ENCODE peak calls at places on chromosomes 16 and 17, in seven cellular contexts. R, B, E, A, W, U and P are unnamed samples.

GRCh38 chr16:85555549-85556455 is 57.3 kb upstream of the GSE1 start:
- DNase-seq in R (no peak), B (peak; percentile 66), E (peak; percentile 30), A (no peak), W (peak; percentile 50), U (no peak), P (peak; percentile 57)

GRCh38 chr16:83533193-83533592 is 274.6 kb upstream of the HSBP1 start:
- DNase-seq in R (no peak), B (no peak), E (peak; percentile 23), A (peak; percentile 78), W (no peak), U (peak; percentile 91), P (peak; percentile 36)

GRCh38 chr17:16941072-16941641 is 30.8 kb downstream of the TNFRSF13B start:
- DNase-seq in R (no peak), B (no peak), E (no peak), A (no peak), W (no peak), U (no peak), P (no peak)

GRCh38 chr17:42698736-42699414 is 16.5 kb downstream of the CNTNAP1 start:
- DNase-seq in R (peak; percentile 78), B (no peak), E (peak; percentile 92), A (peak; percentile 87), W (no peak), U (no peak), P (peak; percentile 63)

GRCh38 chr16:88003316-88003715 is 52.1 kb downstream of the BANP start:
- DNase-seq in R (no peak), B (no peak), E (no peak), A (no peak), W (no peak), U (no peak), P (no peak)

GRCh38 chr16:130533-131173 is 7.8 kb downstream of the NPRL3 start:
- DNase-seq in R (no peak), B (no peak), E (no peak), A (no peak), W (no peak), U (no peak), P (no peak)

GRCh38 chr17:75468311-75468754 is 11.9 kb downstream of the TMEM94 start:
- DNase-seq in R (no peak), B (no peak), E (no peak), A (no peak), W (no peak), U (no peak), P (no peak)

GRCh38 chr17:41322264-41322902 is 6.9 kb upstream of the KRTAP17-1 start:
- DNase-seq in R (no peak), B (no peak), E (peak; percentile 79), A (peak; percentile 79), W (peak; percentile 46), U (peak; percentile 68), P (peak; percentile 75)

GRCh38 chr17:39014044-39014794 is 47.0 kb upstream of the FBXO47 start:
- DNase-seq in R (no peak), B (no peak), E (peak; percentile 75), A (peak; percentile 73), W (no peak), U (peak; percentile 44), P (peak; percentile 43)

GRCh38 chr17:77502626-77503292 is 362.0 kb downstream of the SEC14L1 start:
- DNase-seq in R (no peak), B (no peak), E (no peak), A (no peak), W (no peak), U (no peak), P (no peak)

GRCh38 chr16:2308089-2308962 is 32.2 kb downstream of the ABCA3 start:
- DNase-seq in R (no peak), B (no peak), E (no peak), A (no peak), W (no peak), U (no peak), P (no peak)

GRCh38 chr16:78473031-78473699 is 373.7 kb downstream of the WWOX start:
- DNase-seq in R (no peak), B (no peak), E (no peak), A (no peak), W (no peak), U (no peak), P (no peak)

GRCh38 chr17:44522883-44523671 is 19.9 kb upstream of the GPATCH8 start:
- DNase-seq in R (peak; percentile 67), B (peak; percentile 59), E (peak; percentile 70), A (peak; percentile 61), W (peak; percentile 75), U (peak; percentile 57), P (peak; percentile 54)

GRCh38 chr16:1575578-1575977 is 36.3 kb downstream of the IFT140 start:
- DNase-seq in R (no peak), B (no peak), E (no peak), A (no peak), W (no peak), U (no peak), P (no peak)

GRCh38 chr17:50234581-50234980 is 33.1 kb upstream of the COL1A1 start:
- DNase-seq in R (no peak), B (no peak), E (peak; percentile 62), A (no peak), W (no peak), U (peak; percentile 72), P (no peak)

GRCh38 chr17:63442549-63443035 is 3.5 kb downstream of the CYB561 start:
- DNase-seq in R (no peak), B (peak; percentile 41), E (no peak), A (no peak), W (peak; percentile 45), U (no peak), P (no peak)

GRCh38 chr17:64095144-64095882 is 34.6 kb downstream of the ERN1 start:
- DNase-seq in R (no peak), B (peak; percentile 68), E (no peak), A (no peak), W (no peak), U (peak; percentile 97), P (no peak)

GRCh38 chr17:36856921-36857381 is 80.3 kb upstream of the LHX1 start:
- DNase-seq in R (no peak), B (no peak), E (no peak), A (no peak), W (no peak), U (no peak), P (no peak)

GRCh38 chr16:83839561-83839960 is 31.8 kb downstream of the HSBP1 start:
- DNase-seq in R (no peak), B (no peak), E (no peak), A (no peak), W (no peak), U (no peak), P (no peak)

GRCh38 chr17:1996243-1997145 is 28.6 kb downstream of the RTN4RL1 start:
- DNase-seq in R (no peak), B (no peak), E (no peak), A (no peak), W (no peak), U (no peak), P (no peak)

GRCh38 chr16:23060458-23061320 is 88.6 kb downstream of the USP31 start:
- DNase-seq in R (peak; percentile 76), B (peak; percentile 71), E (peak; percentile 72), A (peak; percentile 77), W (peak; percentile 69), U (peak; percentile 69), P (peak; percentile 73)

DNA sequence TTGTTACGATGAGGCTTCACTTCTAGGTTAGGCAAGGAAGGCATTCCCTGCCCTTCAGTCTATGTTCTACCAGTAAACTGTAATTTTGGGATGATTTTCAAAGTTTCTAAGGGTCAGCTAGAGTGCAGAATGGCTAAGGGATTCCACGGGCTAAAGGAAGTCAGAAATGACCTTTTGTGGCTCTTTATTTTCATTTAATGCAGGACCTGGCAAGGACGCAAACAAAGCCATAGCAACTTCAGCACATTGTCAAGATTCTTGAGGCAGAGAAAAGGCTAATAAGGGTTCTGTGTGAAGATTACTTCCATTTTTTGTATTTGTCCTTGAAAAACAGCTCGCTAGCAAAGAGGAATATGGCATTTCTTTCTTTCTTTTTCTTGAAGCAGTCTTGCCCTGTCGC is 76.6 kb downstream of the STX8 start:
- DNase-seq in R (no peak), B (no peak), E (no peak), A (no peak), W (no peak), U (no peak), P (peak; percentile 29)
- H3K4me3 ChIP-seq in R (no peak overlapping the region), B (no peak overlapping the region), E (no peak overlapping the region), A (no peak overlapping the region), W (no peak overlapping the region), U (no peak overlapping the region), P (no peak overlapping the region)

DNA sequence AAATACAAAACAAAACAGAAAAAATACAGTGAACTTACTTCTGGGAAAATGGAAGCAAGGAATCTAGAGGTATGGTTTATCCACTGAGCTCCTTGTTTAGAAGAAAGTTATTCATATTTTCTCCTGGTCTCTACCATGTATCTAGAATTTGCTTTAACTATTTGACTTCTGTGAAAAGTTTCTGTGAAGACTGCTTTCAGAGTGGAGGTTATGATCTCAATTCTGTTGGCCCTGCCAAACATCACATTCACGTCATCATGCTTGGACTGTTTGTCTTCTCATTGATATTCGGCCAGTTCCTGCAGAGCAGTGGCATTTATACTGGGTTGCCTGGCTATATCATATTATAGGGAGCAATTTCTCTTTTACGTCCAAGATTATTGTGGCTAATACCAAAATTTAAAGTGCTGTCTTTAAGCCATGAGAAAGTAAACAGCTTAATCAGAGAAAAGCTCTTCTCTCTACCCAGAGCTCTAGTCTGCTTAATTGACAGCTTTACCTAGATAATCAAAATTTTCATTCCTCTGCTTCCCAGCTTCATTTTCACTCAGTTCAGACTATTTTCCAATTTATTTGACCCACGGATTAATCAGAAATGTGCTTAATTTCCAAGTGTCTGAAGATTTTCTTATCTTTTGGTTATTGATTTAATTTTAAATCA is at the start of gene ABCA8:
- DNase-seq in R (peak; percentile 68), B (peak; percentile 13), E (peak; percentile 84), A (peak; percentile 58), W (no peak), U (no peak), P (peak; percentile 80)
- H3K4me3 ChIP-seq in R (peak within 1 kb of the TSS; percentile 48), B (no peak within 1 kb of the TSS), E (peak within 1 kb of the TSS; percentile 43), A (peak within 1 kb of the TSS; percentile 46), W (no peak within 1 kb of the TSS), U (no peak within 1 kb of the TSS), P (peak within 1 kb of the TSS; percentile 36)

DNA sequence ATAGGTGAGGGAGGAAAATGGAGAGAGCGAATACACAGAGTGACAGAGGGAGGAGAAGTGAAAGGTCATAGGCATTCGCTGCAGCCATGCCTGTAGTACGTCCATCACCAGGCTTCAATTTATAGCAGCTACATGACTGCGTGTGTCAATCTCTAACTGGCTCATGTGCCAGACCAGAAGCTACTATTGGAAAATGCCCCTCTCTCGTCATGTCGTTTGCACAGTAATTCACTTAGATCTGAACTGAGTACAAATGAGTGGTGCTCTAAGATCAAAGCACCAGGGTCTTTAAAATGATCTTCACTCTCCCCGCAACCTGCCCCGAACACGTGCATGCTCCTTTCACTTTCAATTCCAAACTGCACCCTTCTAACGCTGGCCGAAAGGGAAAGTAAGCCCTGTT is 51.3 kb downstream of the ADCY9 start:
- DNase-seq in R (no peak), B (no peak), E (no peak), A (no peak), W (no peak), U (peak; percentile 25), P (no peak)
- H3K4me3 ChIP-seq in R (no peak overlapping the region), B (no peak overlapping the region), E (no peak overlapping the region), A (no peak overlapping the region), W (no peak overlapping the region), U (peak overlapping the region; percentile 20), P (no peak overlapping the region)

GRCh38 chr16:72921620-72922019 is 126.3 kb downstream of the ZFHX3 start:
- DNase-seq in R (no peak), B (peak; percentile 59), E (no peak), A (peak; percentile 32), W (no peak), U (no peak), P (peak; percentile 74)
- H3K4me3 ChIP-seq in R (no peak overlapping the region), B (no peak overlapping the region), E (no peak overlapping the region), A (no peak overlapping the region), W (no peak overlapping the region), U (no peak overlapping the region), P (peak overlapping the region; percentile 27)